ENCODE peak calls at places on chromosomes 6 and 20, in five cellular contexts. One of them, this sample, is unnamed.

GRCh38 chr6:27471365-27472115 is 1.4 kb downstream of the ZNF184 start:
- DNase-seq in SHP77: no peak
- DNase-seq in ACHN: no peak
- DNase-seq in NCI-H748 treated with DMSO at 0.1 percent for 48 hours: no peak
- DNase-seq in activated naive CD4-positive, alpha-beta T cell treated with anti-CD3 and anti-CD28 coated beads for 36 hours: no peak
- DNase-seq in this sample: no peak

GRCh38 chr6:47587503-47587902 is 109.9 kb downstream of the CD2AP start:
- DNase-seq in SHP77: no peak
- DNase-seq in ACHN: no peak
- DNase-seq in NCI-H748 treated with DMSO at 0.1 percent for 48 hours: no peak
- DNase-seq in activated naive CD4-positive, alpha-beta T cell treated with anti-CD3 and anti-CD28 coated beads for 36 hours: no peak
- DNase-seq in this sample: peak

GRCh38 chr6:154167163-154167562 is 128.1 kb downstream of the OPRM1 start:
- DNase-seq in SHP77: peak
- DNase-seq in ACHN: no peak
- DNase-seq in NCI-H748 treated with DMSO at 0.1 percent for 48 hours: no peak
- DNase-seq in activated naive CD4-positive, alpha-beta T cell treated with anti-CD3 and anti-CD28 coated beads for 36 hours: no peak
- DNase-seq in this sample: no peak

GRCh38 chr6:132218063-132218696 is 183.1 kb downstream of the MOXD1 start:
- DNase-seq in SHP77: no peak
- DNase-seq in ACHN: peak
- DNase-seq in NCI-H748 treated with DMSO at 0.1 percent for 48 hours: peak
- DNase-seq in activated naive CD4-positive, alpha-beta T cell treated with anti-CD3 and anti-CD28 coated beads for 36 hours: no peak
- DNase-seq in this sample: peak

GRCh38 chr6:32092760-32093497 is 16.2 kb downstream of the TNXB start:
- DNase-seq in SHP77: no peak
- DNase-seq in ACHN: no peak
- DNase-seq in NCI-H748 treated with DMSO at 0.1 percent for 48 hours: no peak
- DNase-seq in activated naive CD4-positive, alpha-beta T cell treated with anti-CD3 and anti-CD28 coated beads for 36 hours: no peak
- DNase-seq in this sample: no peak

GRCh38 chr6:37125779-37126553 is 44.0 kb upstream of the PIM1 start:
- DNase-seq in SHP77: no peak
- DNase-seq in ACHN: no peak
- DNase-seq in NCI-H748 treated with DMSO at 0.1 percent for 48 hours: no peak
- DNase-seq in activated naive CD4-positive, alpha-beta T cell treated with anti-CD3 and anti-CD28 coated beads for 36 hours: no peak
- DNase-seq in this sample: no peak

GRCh38 chr20:21507275-21508229 is 6.3 kb downstream of the NKX2-2 start:
- DNase-seq in SHP77: no peak
- DNase-seq in ACHN: no peak
- DNase-seq in NCI-H748 treated with DMSO at 0.1 percent for 48 hours: no peak
- DNase-seq in activated naive CD4-positive, alpha-beta T cell treated with anti-CD3 and anti-CD28 coated beads for 36 hours: no peak
- DNase-seq in this sample: no peak

GRCh38 chr6:99344289-99344688 is 5.2 kb downstream of the FAXC start:
- DNase-seq in SHP77: no peak
- DNase-seq in ACHN: peak
- DNase-seq in NCI-H748 treated with DMSO at 0.1 percent for 48 hours: no peak
- DNase-seq in activated naive CD4-positive, alpha-beta T cell treated with anti-CD3 and anti-CD28 coated beads for 36 hours: no peak
- DNase-seq in this sample: peak

GRCh38 chr6:38150681-38151296 is 331.3 kb downstream of the ZFAND3 start:
- DNase-seq in SHP77: no peak
- DNase-seq in ACHN: no peak
- DNase-seq in NCI-H748 treated with DMSO at 0.1 percent for 48 hours: no peak
- DNase-seq in activated naive CD4-positive, alpha-beta T cell treated with anti-CD3 and anti-CD28 coated beads for 36 hours: no peak
- DNase-seq in this sample: no peak

GRCh38 chr6:114000066-114000465 is 29.1 kb upstream of the HDAC2 start:
- DNase-seq in SHP77: no peak
- DNase-seq in ACHN: no peak
- DNase-seq in NCI-H748 treated with DMSO at 0.1 percent for 48 hours: no peak
- DNase-seq in activated naive CD4-positive, alpha-beta T cell treated with anti-CD3 and anti-CD28 coated beads for 36 hours: no peak
- DNase-seq in this sample: peak

GRCh38 chr6:25050356-25050755 is 114.6 kb upstream of the RIPOR2 start:
- DNase-seq in SHP77: no peak
- DNase-seq in ACHN: no peak
- DNase-seq in NCI-H748 treated with DMSO at 0.1 percent for 48 hours: no peak
- DNase-seq in activated naive CD4-positive, alpha-beta T cell treated with anti-CD3 and anti-CD28 coated beads for 36 hours: peak
- DNase-seq in this sample: no peak

GRCh38 chr6:127182501-127182900 is 64.0 kb downstream of the RSPO3 start:
- DNase-seq in SHP77: no peak
- DNase-seq in ACHN: no peak
- DNase-seq in NCI-H748 treated with DMSO at 0.1 percent for 48 hours: no peak
- DNase-seq in activated naive CD4-positive, alpha-beta T cell treated with anti-CD3 and anti-CD28 coated beads for 36 hours: no peak
- DNase-seq in this sample: no peak

GRCh38 chr20:44407402-44408184 is 52.1 kb downstream of the HNF4A start:
- DNase-seq in SHP77: no peak
- DNase-seq in ACHN: peak
- DNase-seq in NCI-H748 treated with DMSO at 0.1 percent for 48 hours: no peak
- DNase-seq in activated naive CD4-positive, alpha-beta T cell treated with anti-CD3 and anti-CD28 coated beads for 36 hours: no peak
- DNase-seq in this sample: no peak

GRCh38 chr6:111564482-111564945 is 41.2 kb downstream of the TRAF3IP2 start:
- DNase-seq in SHP77: peak
- DNase-seq in ACHN: peak
- DNase-seq in NCI-H748 treated with DMSO at 0.1 percent for 48 hours: no peak
- DNase-seq in activated naive CD4-positive, alpha-beta T cell treated with anti-CD3 and anti-CD28 coated beads for 36 hours: no peak
- DNase-seq in this sample: peak

GRCh38 chr6:33668914-33669313 is 42.6 kb downstream of the UQCC2 start:
- DNase-seq in SHP77: no peak
- DNase-seq in ACHN: no peak
- DNase-seq in NCI-H748 treated with DMSO at 0.1 percent for 48 hours: no peak
- DNase-seq in activated naive CD4-positive, alpha-beta T cell treated with anti-CD3 and anti-CD28 coated beads for 36 hours: peak
- DNase-seq in this sample: no peak

GRCh38 chr6:25366785-25367657 is 87.8 kb downstream of the CARMIL1 start:
- DNase-seq in SHP77: no peak
- DNase-seq in ACHN: no peak
- DNase-seq in NCI-H748 treated with DMSO at 0.1 percent for 48 hours: no peak
- DNase-seq in activated naive CD4-positive, alpha-beta T cell treated with anti-CD3 and anti-CD28 coated beads for 36 hours: peak
- DNase-seq in this sample: no peak

GRCh38 chr6:156686429-156686939 is 90.7 kb upstream of the ARID1B start:
- DNase-seq in SHP77: peak
- DNase-seq in ACHN: peak
- DNase-seq in NCI-H748 treated with DMSO at 0.1 percent for 48 hours: peak
- DNase-seq in activated naive CD4-positive, alpha-beta T cell treated with anti-CD3 and anti-CD28 coated beads for 36 hours: peak
- DNase-seq in this sample: peak

GRCh38 chr6:126444874-126445273 is 105.0 kb downstream of the CENPW start:
- DNase-seq in SHP77: no peak
- DNase-seq in ACHN: no peak
- DNase-seq in NCI-H748 treated with DMSO at 0.1 percent for 48 hours: no peak
- DNase-seq in activated naive CD4-positive, alpha-beta T cell treated with anti-CD3 and anti-CD28 coated beads for 36 hours: no peak
- DNase-seq in this sample: peak

GRCh38 chr20:10609276-10609675 is 64.5 kb downstream of the JAG1 start:
- DNase-seq in SHP77: no peak
- DNase-seq in ACHN: no peak
- DNase-seq in NCI-H748 treated with DMSO at 0.1 percent for 48 hours: no peak
- DNase-seq in activated naive CD4-positive, alpha-beta T cell treated with anti-CD3 and anti-CD28 coated beads for 36 hours: no peak
- DNase-seq in this sample: peak